ENCODE peak calls at places on chromosome 14, in five cellular contexts. Q is nucleus accumbens; N is stimulated activated CD4-positive, alpha-beta T cell treated with anti-CD3 and anti-CD28 coated beads, Interleukin-12 subunit alpha, Interleukin-12 subunit beta, amount 100 ng/mL, for 48 hours; A is HuH-7.5; G is fibroblast of lung. W is an unnamed sample.

GRCh38 chr14:68939893-68940613 is 39.0 kb downstream of the ACTN1 start:
- DNase-seq in Q (no peak), N (no peak), A (no peak), G (peak), W (no peak)

GRCh38 chr14:93894992-93895391 is 32.2 kb upstream of the FAM181A start:
- DNase-seq in Q (no peak), N (no peak), A (no peak), G (no peak), W (no peak)

GRCh38 chr14:105602799-105603763 is 76.7 kb downstream of the TMEM121 start:
- DNase-seq in Q (no peak), N (no peak), A (peak), G (no peak), W (no peak)

GRCh38 chr14:53767566-53767965 is 189.1 kb downstream of the BMP4 start:
- DNase-seq in Q (no peak), N (no peak), A (no peak), G (no peak), W (no peak)

GRCh38 chr14:60310086-60310684 is 61.2 kb downstream of the PPM1A start:
- DNase-seq in Q (no peak), N (no peak), A (no peak), G (no peak), W (no peak)

GRCh38 chr14:59036134-59036533 is 152.3 kb upstream of the DAAM1 start:
- DNase-seq in Q (no peak), N (no peak), A (no peak), G (no peak), W (no peak)

GRCh38 chr14:92659765-92660561 is 88.5 kb downstream of the LGMN start:
- DNase-seq in Q (no peak), N (no peak), A (no peak), G (no peak), W (no peak)

GRCh38 chr14:90758959-90759358 is 57.3 kb downstream of the TTC7B start:
- DNase-seq in Q (peak), N (no peak), A (no peak), G (peak), W (no peak)

GRCh38 chr14:36301159-36301558 is 19.3 kb downstream of the MBIP start:
- DNase-seq in Q (no peak), N (no peak), A (no peak), G (peak), W (no peak)

GRCh38 chr14:97065305-97066067 is 268.3 kb downstream of the VRK1 start:
- DNase-seq in Q (no peak), N (no peak), A (no peak), G (no peak), W (no peak)

GRCh38 chr14:87745507-87746118 is 247.4 kb downstream of the GALC start:
- DNase-seq in Q (no peak), N (no peak), A (peak), G (peak), W (no peak)

GRCh38 chr14:105444859-105445258 is 25.2 kb downstream of the MTA1 start:
- DNase-seq in Q (no peak), N (no peak), A (no peak), G (no peak), W (no peak)

W was measured in hypothalamus.